ENCODE peak calls at places on chromosomes 11 and 22, in eight cellular contexts. One of them, this sample, is unnamed. For H3K4me1 and H3K27me3, the result is how much of the 10 kb centered on the place peaks cover.

GRCh38 chr11:63564785-63565350 is 1.7 kb upstream of the PLAAT2 start:
- DNase-seq in sigmoid colon: no peak
- DNase-seq in heart left ventricle: no peak
- DNase-seq in cardiac muscle cell: no peak
- DNase-seq in fibroblast of lung: no peak
- DNase-seq in Panc1: no peak
- DNase-seq in GM23338: no peak
- DNase-seq in Peyer's patch: no peak
- DNase-seq in this sample: no peak

GRCh38 chr11:48002565-48002964 is 22.2 kb downstream of the PTPRJ start:
- DNase-seq in heart left ventricle: no peak
- DNase-seq in Peyer's patch: no peak
- DNase-seq in GM23338: no peak
- DNase-seq in fibroblast of lung: no peak
- DNase-seq in sigmoid colon: no peak
- DNase-seq in Panc1: no peak
- DNase-seq in cardiac muscle cell: no peak
- DNase-seq in this sample: no peak

GRCh38 chr22:38802671-38803121 is 8.8 kb upstream of the DNAL4 start:
- DNase-seq in Panc1: peak
- DNase-seq in Peyer's patch: no peak
- DNase-seq in heart left ventricle: peak
- DNase-seq in sigmoid colon: peak
- DNase-seq in cardiac muscle cell: peak
- DNase-seq in fibroblast of lung: peak
- DNase-seq in GM23338: peak
- DNase-seq in this sample: no peak

GRCh38 chr22:38766076-38766777 is 10.4 kb upstream of the SUN2 start:
- DNase-seq in heart left ventricle: no peak
- DNase-seq in Panc1: no peak
- DNase-seq in Peyer's patch: peak
- DNase-seq in sigmoid colon: peak
- DNase-seq in cardiac muscle cell: peak
- DNase-seq in fibroblast of lung: peak
- DNase-seq in GM23338: peak
- DNase-seq in this sample: peak

GRCh38 chr11:128231845-128232410 is 355.4 kb downstream of the ETS1 start:
- DNase-seq in Peyer's patch: no peak
- DNase-seq in fibroblast of lung: no peak
- DNase-seq in sigmoid colon: no peak
- DNase-seq in heart left ventricle: no peak
- DNase-seq in GM23338: no peak
- DNase-seq in cardiac muscle cell: no peak
- DNase-seq in Panc1: no peak
- DNase-seq in this sample: no peak

GRCh38 chr11:63961608-63962412 is 12.6 kb upstream of the COX8A start:
- DNase-seq in heart left ventricle: no peak
- DNase-seq in Peyer's patch: no peak
- DNase-seq in fibroblast of lung: peak
- DNase-seq in sigmoid colon: peak
- DNase-seq in Panc1: no peak
- DNase-seq in GM23338: peak
- DNase-seq in cardiac muscle cell: peak
- DNase-seq in this sample: no peak

GRCh38 chr11:92709329-92709728 is 260.1 kb upstream of the MTNR1B start:
- DNase-seq in Panc1: no peak
- DNase-seq in sigmoid colon: no peak
- DNase-seq in heart left ventricle: no peak
- DNase-seq in fibroblast of lung: no peak
- DNase-seq in GM23338: peak
- DNase-seq in cardiac muscle cell: no peak
- DNase-seq in Peyer's patch: no peak
- DNase-seq in this sample: no peak

GRCh38 chr22:49642331-49642730 is 185.3 kb downstream of the BRD1 start:
- DNase-seq in Panc1: no peak
- DNase-seq in fibroblast of lung: no peak
- DNase-seq in cardiac muscle cell: no peak
- DNase-seq in GM23338: no peak
- DNase-seq in heart left ventricle: no peak
- DNase-seq in sigmoid colon: no peak
- DNase-seq in Peyer's patch: no peak
- DNase-seq in this sample: no peak

GRCh38 chr22:45450931-45451651 is 37.6 kb downstream of the RIBC2 start:
- DNase-seq in fibroblast of lung: peak
- DNase-seq in sigmoid colon: peak
- DNase-seq in Peyer's patch: no peak
- DNase-seq in Panc1: no peak
- DNase-seq in cardiac muscle cell: peak
- DNase-seq in GM23338: no peak
- DNase-seq in heart left ventricle: no peak
- DNase-seq in this sample: no peak

GRCh38 chr11:2741377-2742131 is 41.8 kb upstream of the KCNQ1OT1 start:
- DNase-seq in heart left ventricle: peak
- DNase-seq in cardiac muscle cell: peak
- DNase-seq in GM23338: no peak
- DNase-seq in Peyer's patch: no peak
- DNase-seq in fibroblast of lung: peak
- DNase-seq in sigmoid colon: peak
- DNase-seq in Panc1: no peak
- DNase-seq in this sample: no peak

GRCh38 chr22:23166841-23167610 is 13.3 kb upstream of the BCR start:
- DNase-seq in cardiac muscle cell: no peak
- DNase-seq in Panc1: no peak
- DNase-seq in sigmoid colon: no peak
- DNase-seq in GM23338: no peak
- DNase-seq in Peyer's patch: no peak
- DNase-seq in heart left ventricle: no peak
- DNase-seq in fibroblast of lung: no peak
- DNase-seq in this sample: no peak

GRCh38 chr22:27183474-27183873 is 526.1 kb downstream of the MIAT start:
- DNase-seq in fibroblast of lung: no peak
- DNase-seq in Panc1: no peak
- DNase-seq in cardiac muscle cell: no peak
- DNase-seq in GM23338: no peak
- DNase-seq in sigmoid colon: no peak
- DNase-seq in Peyer's patch: no peak
- DNase-seq in heart left ventricle: no peak
- DNase-seq in this sample: no peak

GRCh38 chr11:113184498-113184897 is 129.9 kb upstream of the TTC12 start:
- DNase-seq in cardiac muscle cell: peak
- DNase-seq in sigmoid colon: no peak
- DNase-seq in Peyer's patch: no peak
- DNase-seq in fibroblast of lung: peak
- DNase-seq in heart left ventricle: no peak
- DNase-seq in Panc1: peak
- DNase-seq in GM23338: no peak
- DNase-seq in this sample: no peak

GRCh38 chr22:22376352-22376706 is 131.7 kb downstream of the VPREB1 start:
- DNase-seq in GM23338: no peak
- DNase-seq in fibroblast of lung: no peak
- DNase-seq in cardiac muscle cell: no peak
- DNase-seq in sigmoid colon: no peak
- DNase-seq in Panc1: no peak
- DNase-seq in heart left ventricle: no peak
- DNase-seq in Peyer's patch: peak
- DNase-seq in this sample: no peak

GRCh38 chr22:44935724-44936123 is 74.1 kb downstream of the PHF21B start:
- DNase-seq in heart left ventricle: no peak
- DNase-seq in cardiac muscle cell: no peak
- DNase-seq in sigmoid colon: no peak
- DNase-seq in fibroblast of lung: no peak
- DNase-seq in GM23338: no peak
- DNase-seq in Panc1: no peak
- DNase-seq in Peyer's patch: no peak
- DNase-seq in this sample: no peak

GRCh38 chr22:28953976-28954880 is 70.9 kb downstream of the ZNRF3 start:
- DNase-seq in fibroblast of lung: no peak
- DNase-seq in Peyer's patch: no peak
- DNase-seq in GM23338: no peak
- DNase-seq in Panc1: no peak
- DNase-seq in heart left ventricle: no peak
- DNase-seq in sigmoid colon: no peak
- DNase-seq in cardiac muscle cell: no peak
- DNase-seq in this sample: no peak
- H3K27ac ChIP-seq in fibroblast of lung: no peak
- H3K27ac ChIP-seq in Peyer's patch: no peak
- H3K27ac ChIP-seq in GM23338: no peak
- H3K27ac ChIP-seq in Panc1: no peak
- H3K27ac ChIP-seq in heart left ventricle: no peak
- H3K27ac ChIP-seq in sigmoid colon: peak
- H3K27ac ChIP-seq in cardiac muscle cell: no peak
- H3K27ac ChIP-seq in this sample: no peak

DNA sequence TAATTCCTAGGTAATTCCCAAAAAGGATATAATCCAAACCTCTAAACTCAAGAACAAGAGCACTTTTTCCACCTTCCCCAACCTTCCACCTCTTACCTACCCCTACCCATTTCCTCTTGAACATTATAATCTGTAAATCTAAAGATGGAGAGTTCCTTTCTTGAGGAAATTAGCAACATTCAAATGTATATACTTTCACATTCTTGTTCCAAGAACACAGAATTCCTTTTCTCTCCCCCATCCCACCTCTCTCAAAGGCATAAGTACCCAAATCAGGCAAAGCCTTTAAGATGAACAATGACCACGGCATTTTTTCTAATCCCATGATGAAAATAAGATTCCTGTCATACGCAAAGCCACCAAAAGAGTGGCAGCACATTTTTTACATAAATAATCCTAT is 18.3 kb downstream of the RRAS2 start:
- DNase-seq in heart left ventricle: no peak
- DNase-seq in Panc1: no peak
- DNase-seq in Peyer's patch: no peak
- DNase-seq in fibroblast of lung: no peak
- DNase-seq in sigmoid colon: no peak
- DNase-seq in cardiac muscle cell: no peak
- DNase-seq in GM23338: peak
- DNase-seq in this sample: no peak
- H3K4me1 ChIP-seq in heart left ventricle: under half
- H3K4me1 ChIP-seq in Panc1: under half
- H3K4me1 ChIP-seq in Peyer's patch: under half
- H3K4me1 ChIP-seq in fibroblast of lung: under half
- H3K4me1 ChIP-seq in sigmoid colon: under half
- H3K4me1 ChIP-seq in cardiac muscle cell: under half
- H3K4me1 ChIP-seq in GM23338: half or more
- H3K4me1 ChIP-seq in this sample: under half

GRCh38 chr11:44326615-44327475 is 16.9 kb upstream of the ALX4 start:
- DNase-seq in Peyer's patch: no peak
- DNase-seq in Panc1: no peak
- DNase-seq in sigmoid colon: no peak
- DNase-seq in cardiac muscle cell: peak
- DNase-seq in GM23338: no peak
- DNase-seq in heart left ventricle: no peak
- DNase-seq in fibroblast of lung: no peak
- DNase-seq in this sample: no peak
- H3K27me3 ChIP-seq in Peyer's patch: under half
- H3K27me3 ChIP-seq in Panc1: under half
- H3K27me3 ChIP-seq in sigmoid colon: half or more
- H3K27me3 ChIP-seq in cardiac muscle cell: half or more
- H3K27me3 ChIP-seq in GM23338: half or more
- H3K27me3 ChIP-seq in heart left ventricle: under half
- H3K27me3 ChIP-seq in fibroblast of lung: under half
- H3K27me3 ChIP-seq in this sample: half or more

GRCh38 chr11:130640526-130640925 is 192.1 kb downstream of the ADAMTS15 start:
- DNase-seq in cardiac muscle cell: no peak
- DNase-seq in Panc1: no peak
- DNase-seq in GM23338: no peak
- DNase-seq in fibroblast of lung: no peak
- DNase-seq in Peyer's patch: no peak
- DNase-seq in sigmoid colon: no peak
- DNase-seq in heart left ventricle: no peak
- DNase-seq in this sample: no peak
- H3K27ac ChIP-seq in cardiac muscle cell: no peak
- H3K27ac ChIP-seq in Panc1: peak
- H3K27ac ChIP-seq in GM23338: no peak
- H3K27ac ChIP-seq in fibroblast of lung: no peak
- H3K27ac ChIP-seq in Peyer's patch: no peak
- H3K27ac ChIP-seq in sigmoid colon: no peak
- H3K27ac ChIP-seq in heart left ventricle: no peak
- H3K27ac ChIP-seq in this sample: no peak

This sample was measured in iPS DF 6.9.